ENCODE peak calls at places on chromosomes 3 and 15, in four cellular contexts. W is iris pigment epithelial cell; M is activated CD4-positive, alpha-beta T cell treated with anti-CD3 and anti-CD28 coated beads, Interleukin-2, amount 50 U/mL, for 24 hours; J is neuronal stem cell. I is an unnamed sample.

GRCh38 chr3:2172561-2173171 is 74.0 kb downstream of the CNTN4 start:
- DNase-seq in W (no peak), M (no peak), J (no peak), I (no peak)

GRCh38 chr3:45870099-45870498 is 16.2 kb upstream of the CCR9 start:
- DNase-seq in W (no peak), M (peak; percentile 26), J (no peak), I (no peak)

GRCh38 chr15:67850995-67851535 is 11.2 kb upstream of the RNU6-1 start:
- DNase-seq in W (peak; percentile 54), M (no peak), J (no peak), I (no peak)

GRCh38 chr15:100284701-100285100 is 57.1 kb downstream of the ADAMTS17 start:
- DNase-seq in W (no peak), M (no peak), J (no peak), I (no peak)

GRCh38 chr3:129058441-129059194 is 2.0 kb upstream of the GP9 start:
- DNase-seq in W (no peak), M (no peak), J (no peak), I (no peak)

GRCh38 chr3:192887047-192887446 is 30.6 kb downstream of the MB21D2 start:
- DNase-seq in W (peak; percentile 94), M (no peak), J (no peak), I (no peak)

GRCh38 chr15:98905981-98906711 is 101.4 kb downstream of the PGPEP1L start:
- DNase-seq in W (peak; percentile 63), M (no peak), J (no peak), I (no peak)

GRCh38 chr15:35692256-35692867 is 146.4 kb upstream of the DPH6 start:
- DNase-seq in W (peak; percentile 50), M (no peak), J (no peak), I (no peak)

GRCh38 chr3:119395923-119396358 is 67.5 kb downstream of the TMEM39A start:
- DNase-seq in W (no peak), M (no peak), J (no peak), I (no peak)

GRCh38 chr3:127365383-127365782 is 77.5 kb upstream of the PRR20G start:
- DNase-seq in W (no peak), M (no peak), J (no peak), I (no peak)

GRCh38 chr3:177282028-177282655 is 84.9 kb upstream of the TBL1XR1 start:
- DNase-seq in W (no peak), M (no peak), J (no peak), I (no peak)

GRCh38 chr15:32677238-32677750 is 35.8 kb downstream of the SCG5 start:
- DNase-seq in W (peak; percentile 63), M (no peak), J (no peak), I (no peak)

GRCh38 chr15:40320931-40321371 is 2.5 kb upstream of the INAFM2 start:
- DNase-seq in W (peak; percentile 73), M (peak; percentile 55), J (no peak), I (no peak)

GRCh38 chr3:188978772-188979171 is 193.0 kb upstream of the TPRG1 start:
- DNase-seq in W (peak; percentile 73), M (no peak), J (no peak), I (no peak)

GRCh38 chr15:35000511-35000910 is 12.4 kb upstream of the ZNF770 start:
- DNase-seq in W (peak; percentile 72), M (no peak), J (no peak), I (no peak)

GRCh38 chr3:144369151-144369879 is 397.7 kb downstream of the DIPK2A start:
- DNase-seq in W (peak; percentile 1), M (no peak), J (no peak), I (no peak)

GRCh38 chr3:159797771-159798170 is 190.9 kb upstream of the IL12A start:
- DNase-seq in W (no peak), M (no peak), J (no peak), I (no peak)

I was measured in endothelial cell.